ENCODE peak calls at places on chromosomes 12 and 14, in five cellular contexts. Y is HL-60, G is tibial nerve, E is PC-9, R is cardiac muscle cell. Z is an unnamed sample.

GRCh38 chr12:94678849-94679248 is 28.5 kb upstream of the TMCC3 start:
- DNase-seq in G (no peak), E (no peak), R (no peak), Y (no peak), Z (no peak)

GRCh38 chr12:103599274-103599673 is 12.2 kb downstream of the STAB2 start:
- DNase-seq in E (no peak), R (no peak), G (no peak), Y (no peak), Z (no peak)

GRCh38 chr12:46391630-46392029 is 19.1 kb upstream of the SLC38A2 start:
- DNase-seq in R (peak; percentile 75), G (peak; percentile 32), E (no peak), Y (no peak), Z (no peak)

GRCh38 chr12:70919161-70919560 is 1.4 kb downstream of the PTPRR start:
- DNase-seq in G (no peak), Y (no peak), E (no peak), R (no peak), Z (no peak)

GRCh38 chr14:23063601-23064000 is 6.3 kb upstream of the CDH24 start:
- DNase-seq in G (no peak), R (no peak), E (no peak), Y (no peak), Z (no peak)

GRCh38 chr12:32595251-32595650 is 83.8 kb upstream of the DNM1L start:
- DNase-seq in G (no peak), E (no peak), Y (no peak), R (peak; percentile 20), Z (no peak)

GRCh38 chr12:85823436-85824179 is 12.6 kb downstream of the RASSF9 start:
- DNase-seq in G (no peak), Y (no peak), R (peak; percentile 73), E (no peak), Z (no peak)

GRCh38 chr12:104620761-104621531 is 164.2 kb downstream of the CHST11 start:
- DNase-seq in Y (no peak), R (no peak), E (no peak), G (no peak), Z (no peak)

DNA sequence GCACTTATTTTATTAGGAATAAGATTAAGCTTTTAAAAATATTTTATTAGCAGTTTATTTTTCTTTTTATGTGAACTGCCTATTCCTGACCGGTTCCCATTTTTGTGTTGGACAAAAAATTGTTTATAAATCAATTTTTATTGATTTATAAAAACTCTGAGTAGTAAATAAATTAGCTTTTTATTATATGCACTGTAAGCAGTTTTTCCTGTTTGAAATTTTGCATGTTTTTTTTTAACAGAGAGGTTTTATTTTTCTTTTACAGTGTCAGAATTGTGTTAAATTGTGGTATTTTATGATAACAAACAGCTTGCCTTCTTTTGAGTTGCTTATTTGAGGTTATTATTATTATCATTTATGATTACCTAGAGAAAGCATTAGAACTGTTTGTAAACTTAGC is 68.1 kb downstream of the FOXA1 start:
- DNase-seq in G (no peak), Y (no peak), R (no peak), E (no peak), Z (no peak)
- TF ChIP-seq CTCF in G (no peak), Y (no peak), R (no peak), E (no peak), Z (no peak)

DNA sequence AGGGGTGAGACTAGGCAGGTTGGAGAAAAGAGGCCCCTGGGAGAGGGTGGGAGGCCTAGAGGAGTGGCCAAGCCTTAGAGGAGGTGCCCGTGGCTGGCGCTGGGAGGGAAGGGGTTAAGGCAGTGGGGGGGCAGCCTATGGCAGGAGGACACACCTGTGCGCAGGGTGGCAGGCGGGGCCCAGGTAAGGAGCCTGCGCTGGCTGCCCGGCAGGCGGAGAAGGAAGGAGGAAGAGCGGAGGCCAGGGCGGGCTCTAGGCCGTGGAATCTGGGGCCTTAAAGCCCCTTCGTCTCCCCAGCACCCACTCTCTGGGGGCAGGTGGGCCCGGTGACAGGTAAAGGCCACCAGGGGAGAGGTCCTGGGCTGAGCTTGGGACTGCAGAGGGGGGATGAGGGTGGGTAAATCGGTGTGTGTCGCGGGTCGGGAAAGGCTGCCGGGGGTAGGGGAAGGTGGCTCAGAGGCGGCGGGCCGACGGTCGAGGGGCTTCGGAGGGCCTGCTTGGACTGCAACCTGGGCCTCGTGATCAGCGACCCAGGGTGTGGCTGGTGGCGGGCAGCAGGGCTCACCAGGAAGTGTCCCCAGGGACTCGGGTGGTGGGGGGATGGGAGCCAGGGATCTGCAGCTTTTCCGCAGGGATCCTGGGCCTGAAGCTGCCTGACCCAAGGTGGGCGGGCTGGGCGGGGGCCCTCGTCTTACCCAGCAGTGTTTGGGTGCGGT is 7.3 kb downstream of the PHB2 start:
- DNase-seq in R (no peak), E (peak; percentile 99), Y (no peak), G (no peak), Z (peak; percentile 96)
- TF ChIP-seq CTCF in R (no peak), E (peak; percentile 15), Y (no peak), G (no peak), Z (peak; percentile 33)

DNA sequence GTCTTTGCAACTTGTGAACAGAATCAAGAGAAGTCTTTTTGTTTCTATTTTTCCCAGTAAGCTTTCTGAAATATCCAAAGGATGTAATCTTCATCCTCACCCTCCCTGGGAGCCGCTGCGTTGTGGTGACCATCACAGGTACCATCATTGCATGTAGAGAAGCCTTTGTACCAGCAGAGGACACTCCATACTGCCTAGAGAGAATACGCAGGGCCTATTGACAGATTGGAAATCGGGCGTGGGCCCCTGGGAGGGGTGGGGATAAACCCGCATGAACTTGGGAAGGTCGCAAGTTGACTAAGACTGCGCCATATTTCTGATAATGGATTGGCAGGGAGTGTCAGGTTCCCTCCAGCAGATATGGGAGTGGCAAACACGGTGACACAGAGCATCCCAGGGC is 12.7 kb downstream of the KRT1 start:
- DNase-seq in G (no peak), E (no peak), R (no peak), Y (no peak), Z (no peak)
- TF ChIP-seq CTCF in G (no peak), E (peak; percentile 24), R (peak; percentile 29), Y (no peak), Z (peak; percentile 21)

DNA sequence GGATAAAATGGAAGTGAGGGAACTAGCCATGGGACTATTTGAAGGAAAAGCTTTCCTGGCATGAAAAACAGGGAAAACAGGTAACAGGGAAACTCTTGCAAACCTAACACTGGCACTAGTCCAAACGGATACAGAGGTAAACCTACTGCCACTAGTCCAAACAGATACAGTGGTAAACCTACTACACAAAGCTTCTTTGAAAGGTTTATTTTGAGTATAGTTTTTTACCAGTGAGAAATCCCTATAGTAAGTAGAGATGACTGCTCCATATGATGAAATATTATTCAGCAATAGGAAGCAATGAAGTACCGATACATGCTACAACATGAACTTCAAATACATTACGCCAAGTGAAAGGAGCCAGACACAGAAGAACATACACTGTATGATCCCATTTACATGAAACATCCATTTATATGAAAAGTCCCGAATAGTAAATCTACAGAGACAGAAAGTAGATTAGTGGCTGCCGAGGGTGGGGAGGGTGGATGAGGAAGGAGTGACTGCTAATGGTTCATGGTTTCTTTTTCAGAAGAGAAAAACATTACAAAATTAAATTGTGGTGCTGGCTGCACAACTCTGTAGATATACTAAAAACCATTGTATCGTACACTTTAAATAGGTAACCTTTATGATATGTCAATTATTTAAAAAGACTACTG is 25.5 kb downstream of the SPTLC2 start:
- DNase-seq in G (no peak), Y (peak; percentile 7), E (peak; percentile 38), R (no peak), Z (no peak)
- TF ChIP-seq CTCF in G (no peak), Y (no peak), E (no peak), R (no peak), Z (no peak)

GRCh38 chr12:99620159-99620479 is 27.4 kb upstream of the GARIN6 start:
- DNase-seq in E (no peak), R (no peak), G (no peak), Y (no peak), Z (no peak)
- TF ChIP-seq CTCF in E (no peak), R (no peak), G (no peak), Y (no peak), Z (no peak)

DNA sequence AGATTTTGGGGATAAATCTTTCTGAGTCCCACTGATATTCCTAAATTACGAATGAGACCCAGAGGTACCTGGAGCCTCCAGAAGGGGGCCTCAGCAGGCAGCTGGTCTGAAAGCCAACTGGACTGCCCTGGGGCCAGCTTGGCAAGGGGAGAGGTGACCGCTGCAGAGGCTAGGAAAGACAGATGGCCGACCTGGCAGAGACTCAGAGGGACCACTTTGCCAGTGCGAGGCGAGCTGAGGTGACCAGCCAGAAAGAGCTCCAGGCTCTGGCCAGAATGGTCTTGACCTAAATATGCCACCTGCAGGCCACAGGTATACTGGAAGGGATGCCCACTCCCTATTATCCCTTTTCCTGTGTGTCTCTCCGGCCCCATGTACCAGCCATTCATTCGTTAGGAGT is 256.8 kb upstream of the GARIN6 start:
- DNase-seq in R (peak; percentile 1), G (no peak), E (peak; percentile 3), Y (peak; percentile 3), Z (no peak)
- TF ChIP-seq CTCF in R (no peak), G (no peak), E (peak; percentile 49), Y (no peak), Z (peak; percentile 45)

Z was measured in progenitor cell of endocrine pancreas.